ENCODE peak calls at places on chromosome 2, in four cellular contexts. S is esophagus muscularis mucosa, Y is uterus, X is HepG2. K is an unnamed sample.

GRCh38 chr2:47569658-47570398 is 166.9 kb downstream of the MSH2 start:
- DNase-seq in S (no peak), Y (no peak), X (no peak), K (no peak)

GRCh38 chr2:79619976-79620375 is 107.1 kb downstream of the CTNNA2 start:
- DNase-seq in S (no peak), Y (no peak), X (no peak), K (no peak)

GRCh38 chr2:126657636-126658315 is 1.8 kb downstream of the GYPC start:
- DNase-seq in S (peak; percentile 95), Y (peak; percentile 80), X (no peak), K (peak; percentile 59)

GRCh38 chr2:121791253-121791652 is 35.8 kb downstream of the TSN start:
- DNase-seq in S (no peak), Y (no peak), X (no peak), K (no peak)

GRCh38 chr2:226213717-226214116 is 585.9 kb downstream of the IRS1 start:
- DNase-seq in S (no peak), Y (no peak), X (no peak), K (no peak)

GRCh38 chr2:19337742-19338141 is 20.7 kb downstream of the OSR1 start:
- DNase-seq in S (no peak), Y (no peak), X (no peak), K (no peak)

GRCh38 chr2:41720702-41721344 is 327.0 kb upstream of the PKDCC start:
- DNase-seq in S (no peak), Y (no peak), X (no peak), K (no peak)

GRCh38 chr2:166335284-166335683 is 40.5 kb downstream of the SCN9A start:
- DNase-seq in S (no peak), Y (no peak), X (peak; percentile 12), K (no peak)

GRCh38 chr2:177489719-177490301 is 97.2 kb downstream of the AGPS start:
- DNase-seq in S (no peak), Y (no peak), X (peak; percentile 41), K (no peak)

GRCh38 chr2:212592695-212593094 is 54.1 kb upstream of the ERBB4 start:
- DNase-seq in S (no peak), Y (no peak), X (no peak), K (no peak)

GRCh38 chr2:212669761-212670160 is 131.2 kb upstream of the ERBB4 start:
- DNase-seq in S (no peak), Y (no peak), X (no peak), K (no peak)

GRCh38 chr2:165122521-165122920 is 81.3 kb downstream of the SCN3A start:
- DNase-seq in S (no peak), Y (no peak), X (no peak), K (no peak)

GRCh38 chr2:125037135-125037653 is 1012.1 kb downstream of the CNTNAP5 start:
- DNase-seq in S (no peak), Y (no peak), X (no peak), K (no peak)

GRCh38 chr2:9842487-9843228 is 616 bp upstream of the TAF1B start:
- DNase-seq in S (no peak), Y (no peak), X (no peak), K (no peak)

GRCh38 chr2:238570926-238571325 is 144.2 kb downstream of the ASB1 start:
- DNase-seq in S (no peak), Y (no peak), X (no peak), K (no peak)

GRCh38 chr2:64987001-64987962 is 1.9 kb upstream of the SLC1A4 start:
- DNase-seq in S (no peak), Y (no peak), X (peak; percentile 75), K (no peak)

GRCh38 chr2:205461678-205462665 is 220.3 kb upstream of the NRP2 start:
- DNase-seq in S (no peak), Y (no peak), X (no peak), K (no peak)

GRCh38 chr2:149993316-149993715 is 405.7 kb upstream of the MMADHC start:
- DNase-seq in S (no peak), Y (no peak), X (no peak), K (no peak)

GRCh38 chr2:24832991-24833671 is 39.9 kb downstream of the CENPO start:
- DNase-seq in S (no peak), Y (no peak), X (no peak), K (no peak)

GRCh38 chr2:195037072-195037471 is 620.0 kb upstream of the SLC39A10 start:
- DNase-seq in S (no peak), Y (no peak), X (no peak), K (no peak)

GRCh38 chr2:103986001-103986400 is 867.9 kb upstream of the POU3F3 start:
- DNase-seq in S (no peak), Y (no peak), X (no peak), K (no peak)

GRCh38 chr2:43178055-43178598 is 48.3 kb downstream of the ZFP36L2 start:
- DNase-seq in S (no peak), Y (no peak), X (no peak), K (no peak)

GRCh38 chr2:128775401-128776285 is 457.0 kb upstream of the HS6ST1 start:
- DNase-seq in S (no peak), Y (no peak), X (no peak), K (peak; percentile 2)

GRCh38 chr2:239321596-239322413 is 79.0 kb downstream of the HDAC4 start:
- DNase-seq in S (no peak), Y (no peak), X (no peak), K (peak; percentile 46)

GRCh38 chr2:235553696-235554100 is 59.9 kb downstream of the AGAP1 start:
- DNase-seq in S (no peak), Y (no peak), X (no peak), K (no peak)

GRCh38 chr2:101173707-101174295 is 22.6 kb upstream of the TBC1D8 start:
- DNase-seq in S (no peak), Y (no peak), X (no peak), K (no peak)

GRCh38 chr2:127888772-127889171 is 3.0 kb upstream of the AMMECR1L start:
- DNase-seq in S (no peak), Y (no peak), X (no peak), K (no peak)

GRCh38 chr2:205273148-205273547 is 409.2 kb upstream of the NRP2 start:
- DNase-seq in S (no peak), Y (no peak), X (no peak), K (no peak)

GRCh38 chr2:15750433-15750814 is 158.8 kb downstream of the DDX1 start:
- DNase-seq in S (no peak), Y (no peak), X (no peak), K (no peak)

GRCh38 chr2:15749460-15750432 is 158.1 kb downstream of the DDX1 start:
- DNase-seq in S (no peak), Y (no peak), X (no peak), K (no peak)

GRCh38 chr2:15747698-15748471 is 156.2 kb downstream of the DDX1 start:
- DNase-seq in S (no peak), Y (no peak), X (no peak), K (no peak)

GRCh38 chr2:15747172-15747550 is 155.5 kb downstream of the DDX1 start:
- DNase-seq in S (no peak), Y (no peak), X (no peak), K (no peak)

DNA sequence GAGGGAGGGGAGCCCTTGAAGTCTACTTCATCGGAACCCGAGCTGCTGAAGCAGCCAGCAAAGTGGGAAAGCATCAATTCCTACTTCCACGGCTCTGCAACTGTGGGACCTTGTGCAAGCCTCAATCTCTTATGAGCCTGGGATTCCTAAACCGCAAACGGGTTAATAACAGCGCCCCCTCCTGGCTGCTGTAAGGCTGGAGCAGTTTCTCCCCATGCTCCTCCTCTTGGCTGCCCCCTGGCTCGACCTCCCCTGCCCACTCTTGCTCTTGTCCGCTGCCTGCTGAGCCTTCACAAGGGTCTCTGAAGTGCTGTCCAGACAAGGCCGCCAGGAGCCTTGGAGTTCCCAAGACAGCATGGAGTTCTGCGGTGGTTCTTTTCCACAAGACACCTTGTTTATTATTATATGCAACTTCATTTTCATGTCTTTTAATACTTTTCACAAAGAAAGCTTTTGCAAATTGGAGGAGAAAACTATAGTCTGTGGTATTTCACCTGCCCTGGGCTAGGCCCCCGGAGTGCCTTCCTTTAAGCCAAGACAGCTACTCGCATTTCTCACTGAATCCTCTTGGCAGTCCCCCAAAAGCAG is 157.2 kb downstream of the DDX1 start:
- DNase-seq in S (no peak), Y (no peak), X (peak; percentile 62), K (peak; percentile 56)
- TF ChIP-seq CTCF in S (peak; percentile 20), Y (no peak), X (peak; percentile 66), K (no peak)

GRCh38 chr2:70898363-70899240 is 37.1 kb upstream of the ATP6V1B1 start:
- DNase-seq in S (no peak), Y (no peak), X (no peak), K (no peak)
- H3K4me3 ChIP-seq in S (no peak overlapping the region), Y (no peak overlapping the region), X (no peak overlapping the region), K (no peak overlapping the region)

GRCh38 chr2:202634556-202635440 is at the start of gene FAM117B:
- DNase-seq in S (peak; percentile 99), Y (peak; percentile 95), X (peak; percentile 98), K (peak; percentile 99)
- TF ChIP-seq POLR2A in S (no peak), Y (peak; percentile 79), X (peak; percentile 89), K (peak; percentile 69)

GRCh38 chr2:26739514-26739913 is 24.6 kb upstream of the SLC35F6 start:
- DNase-seq in S (no peak), Y (no peak), X (no peak), K (no peak)

GRCh38 chr2:26742053-26742770 is 21.9 kb upstream of the SLC35F6 start:
- DNase-seq in S (no peak), Y (no peak), X (no peak), K (no peak)

GRCh38 chr2:26740346-26740745 is 23.7 kb upstream of the SLC35F6 start:
- DNase-seq in S (no peak), Y (no peak), X (no peak), K (no peak)

GRCh38 chr2:26738481-26738880 is 25.6 kb upstream of the SLC35F6 start:
- DNase-seq in S (no peak), Y (no peak), X (no peak), K (no peak)

GRCh38 chr2:26740890-26741302 is 23.2 kb upstream of the SLC35F6 start:
- DNase-seq in S (no peak), Y (no peak), X (no peak), K (peak; percentile 26)
- TF ChIP-seq CTCF in S (no peak), Y (no peak), X (no peak), K (no peak)

GRCh38 chr2:82259551-82259950 is 1955.0 kb upstream of the LRRTM1 start:
- DNase-seq in S (no peak), Y (no peak), X (no peak), K (no peak)

GRCh38 chr2:82256288-82256687 is 1951.7 kb upstream of the LRRTM1 start:
- DNase-seq in S (no peak), Y (no peak), X (no peak), K (no peak)

GRCh38 chr2:82258151-82258550 is 1953.6 kb upstream of the LRRTM1 start:
- DNase-seq in S (no peak), Y (no peak), X (no peak), K (no peak)

GRCh38 chr2:82254728-82255127 is 1950.2 kb upstream of the LRRTM1 start:
- DNase-seq in S (no peak), Y (no peak), X (no peak), K (no peak)

GRCh38 chr2:82256983-82257382 is 1952.4 kb upstream of the LRRTM1 start:
- DNase-seq in S (no peak), Y (no peak), X (no peak), K (no peak)
- H3K4me3 ChIP-seq in S (no peak overlapping the region), Y (no peak overlapping the region), X (no peak overlapping the region), K (no peak overlapping the region)

K was measured in testis.